ENCODE peak calls at places on chromosomes 3 and 15, in five cellular contexts. One of them, this sample, is unnamed.
A peak's percentile ranks its signal among the peaks of the same experiment; 100 is the strongest.

GRCh38 chr3:174821477-174821876 is 37.7 kb upstream of the NAALADL2 start:
- DNase-seq in tibial nerve: no peak
- DNase-seq in heart left ventricle: no peak
- DNase-seq in transverse colon: no peak
- DNase-seq in right lobe of liver: no peak
- DNase-seq in this sample: no peak

GRCh38 chr3:129352045-129352444 is 73.4 kb downstream of the HMCES start:
- DNase-seq in tibial nerve: no peak
- DNase-seq in heart left ventricle: no peak
- DNase-seq in transverse colon: no peak
- DNase-seq in right lobe of liver: no peak
- DNase-seq in this sample: no peak

GRCh38 chr15:86021281-86022264 is 58.1 kb upstream of the AGBL1 start:
- DNase-seq in tibial nerve: no peak
- DNase-seq in heart left ventricle: no peak
- DNase-seq in transverse colon: peak; percentile 37
- DNase-seq in right lobe of liver: no peak
- DNase-seq in this sample: no peak

GRCh38 chr3:150255416-150255815 is 152.7 kb upstream of the TSC22D2 start:
- DNase-seq in tibial nerve: no peak
- DNase-seq in heart left ventricle: peak; percentile 71
- DNase-seq in transverse colon: no peak
- DNase-seq in right lobe of liver: peak; percentile 83
- DNase-seq in this sample: no peak

GRCh38 chr3:112333386-112334334 is 704 bp downstream of the CD200 start:
- DNase-seq in tibial nerve: no peak
- DNase-seq in heart left ventricle: no peak
- DNase-seq in transverse colon: no peak
- DNase-seq in right lobe of liver: no peak
- DNase-seq in this sample: peak; percentile 36

GRCh38 chr15:83320831-83321230 is 36.4 kb upstream of the BNC1 start:
- DNase-seq in tibial nerve: no peak
- DNase-seq in heart left ventricle: no peak
- DNase-seq in transverse colon: no peak
- DNase-seq in right lobe of liver: no peak
- DNase-seq in this sample: no peak

GRCh38 chr3:46089237-46090011 is 62.1 kb upstream of the XCR1 start:
- DNase-seq in tibial nerve: peak; percentile 43
- DNase-seq in heart left ventricle: peak; percentile 55
- DNase-seq in transverse colon: peak; percentile 58
- DNase-seq in right lobe of liver: peak; percentile 69
- DNase-seq in this sample: no peak

GRCh38 chr15:63135804-63136203 is 14.1 kb downstream of the LACTB start:
- DNase-seq in tibial nerve: no peak
- DNase-seq in heart left ventricle: no peak
- DNase-seq in transverse colon: no peak
- DNase-seq in right lobe of liver: no peak
- DNase-seq in this sample: no peak

GRCh38 chr15:66657062-66658020 is 44.7 kb upstream of the SMAD6 start:
- DNase-seq in tibial nerve: no peak
- DNase-seq in heart left ventricle: no peak
- DNase-seq in transverse colon: no peak
- DNase-seq in right lobe of liver: no peak
- DNase-seq in this sample: no peak

DNA sequence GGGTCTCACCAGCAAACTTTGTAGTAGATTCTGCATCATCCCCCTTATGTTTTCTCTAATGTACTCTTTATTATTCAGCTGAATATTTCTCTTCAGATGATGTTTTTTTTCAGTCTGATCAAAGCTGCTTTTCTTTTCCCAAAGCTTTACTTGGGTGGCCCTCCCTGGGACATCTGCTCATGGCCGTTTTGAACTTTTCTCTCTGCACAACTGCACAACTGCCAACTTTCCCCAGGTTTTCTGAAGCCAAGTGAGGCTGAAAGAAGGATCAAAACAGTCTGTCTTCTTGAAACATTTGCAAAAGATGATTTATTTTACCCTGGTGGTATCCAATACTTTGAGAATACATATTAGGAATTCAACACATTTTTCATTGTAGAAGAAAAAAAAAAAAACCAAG is 43.0 kb downstream of the GASK1A start:
- DNase-seq in tibial nerve: no peak
- DNase-seq in heart left ventricle: peak; percentile 8
- DNase-seq in transverse colon: no peak
- DNase-seq in right lobe of liver: no peak
- DNase-seq in this sample: no peak
- H3K27me3 ChIP-seq in tibial nerve: no peaks in the 10 kb centered on the region
- H3K27me3 ChIP-seq in heart left ventricle: no peaks in the 10 kb centered on the region
- H3K27me3 ChIP-seq in transverse colon: no peaks in the 10 kb centered on the region
- H3K27me3 ChIP-seq in right lobe of liver: no peaks in the 10 kb centered on the region
- H3K27me3 ChIP-seq in this sample: no peaks in the 10 kb centered on the region

DNA sequence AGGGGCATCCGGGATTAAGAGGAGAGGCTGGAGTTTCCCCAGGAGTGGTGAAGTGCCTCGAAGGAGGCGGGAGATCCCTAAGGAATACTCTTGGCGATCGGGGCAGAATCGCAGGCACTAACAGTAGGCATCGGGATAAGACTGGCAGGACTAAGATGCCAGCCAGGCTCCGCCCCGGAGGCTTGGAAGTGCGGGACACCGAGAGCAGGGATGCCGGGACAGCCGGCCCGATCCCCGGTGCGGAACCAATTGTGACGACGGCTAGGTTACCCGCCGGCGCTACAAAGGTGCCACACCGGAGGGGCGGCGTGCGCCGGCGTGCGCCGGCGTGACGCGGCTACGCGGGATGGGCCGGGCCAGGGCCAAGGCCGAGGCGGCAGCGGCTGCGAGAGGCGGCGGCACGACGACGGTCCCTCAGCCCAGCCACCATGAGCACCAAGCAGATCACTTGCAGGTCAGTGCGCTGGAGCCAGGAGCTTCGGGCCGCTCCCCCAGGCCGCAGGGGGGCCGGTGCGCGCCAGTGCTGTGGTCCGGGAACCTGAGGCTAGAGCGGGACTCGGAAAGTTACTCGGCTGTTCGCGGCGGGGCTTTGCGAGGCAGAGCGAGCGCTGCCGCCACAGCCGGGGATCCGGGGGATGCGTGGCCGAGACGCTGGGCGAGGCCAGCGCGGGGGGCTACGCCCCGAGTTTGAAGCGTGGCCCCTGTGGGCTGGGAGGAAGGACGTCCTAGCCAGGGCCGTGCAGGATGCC is at the start of gene MKRN2:
- DNase-seq in tibial nerve: peak; percentile 73
- DNase-seq in heart left ventricle: peak; percentile 89
- DNase-seq in transverse colon: peak; percentile 91
- DNase-seq in right lobe of liver: peak; percentile 91
- DNase-seq in this sample: peak; percentile 75
- TF ChIP-seq POLR2A in tibial nerve: peak; percentile 98
- TF ChIP-seq POLR2A in heart left ventricle: peak; percentile 87
- TF ChIP-seq POLR2A in transverse colon: peak; percentile 96
- TF ChIP-seq POLR2A in right lobe of liver: peak; percentile 97
- TF ChIP-seq POLR2A in this sample: peak; percentile 92

DNA sequence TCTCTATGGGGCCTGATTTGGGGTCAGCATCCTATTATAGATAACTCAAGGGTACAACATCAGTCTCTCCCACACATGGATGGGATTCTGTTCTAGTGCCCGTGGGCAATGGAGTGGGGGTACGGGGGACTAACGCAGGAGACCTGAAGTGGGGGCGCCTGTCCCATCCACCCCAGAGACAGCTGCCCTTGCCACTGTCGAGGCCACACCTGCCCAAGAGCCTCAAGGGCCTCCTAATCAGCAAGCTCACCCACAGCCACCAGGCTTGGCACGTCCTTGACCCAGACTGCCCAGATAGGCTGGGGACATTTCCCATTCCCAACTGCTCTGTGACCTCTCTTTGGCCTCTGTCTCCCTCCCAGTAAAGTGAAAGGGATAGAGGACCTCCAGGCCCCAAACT is 8.5 kb upstream of the ISLR2 start:
- DNase-seq in tibial nerve: no peak
- DNase-seq in heart left ventricle: no peak
- DNase-seq in transverse colon: no peak
- DNase-seq in right lobe of liver: no peak
- DNase-seq in this sample: no peak
- H3K27me3 ChIP-seq in tibial nerve: peaks cover 52% of the 10 kb centered on the region
- H3K27me3 ChIP-seq in heart left ventricle: peaks cover 4% of the 10 kb centered on the region
- H3K27me3 ChIP-seq in transverse colon: peaks cover 44% of the 10 kb centered on the region
- H3K27me3 ChIP-seq in right lobe of liver: no peaks in the 10 kb centered on the region
- H3K27me3 ChIP-seq in this sample: no peaks in the 10 kb centered on the region

GRCh38 chr3:140541975-140542653 is 135.8 kb upstream of the TRIM42 start:
- DNase-seq in tibial nerve: no peak
- DNase-seq in heart left ventricle: no peak
- DNase-seq in transverse colon: no peak
- DNase-seq in right lobe of liver: no peak
- DNase-seq in this sample: no peak

GRCh38 chr3:140546649-140547048 is 131.2 kb upstream of the TRIM42 start:
- DNase-seq in tibial nerve: no peak
- DNase-seq in heart left ventricle: no peak
- DNase-seq in transverse colon: no peak
- DNase-seq in right lobe of liver: no peak
- DNase-seq in this sample: no peak

GRCh38 chr3:140540262-140540661 is 137.6 kb upstream of the TRIM42 start:
- DNase-seq in tibial nerve: no peak
- DNase-seq in heart left ventricle: no peak
- DNase-seq in transverse colon: no peak
- DNase-seq in right lobe of liver: no peak
- DNase-seq in this sample: no peak

GRCh38 chr3:140545756-140546155 is 132.1 kb upstream of the TRIM42 start:
- DNase-seq in tibial nerve: no peak
- DNase-seq in heart left ventricle: no peak
- DNase-seq in transverse colon: no peak
- DNase-seq in right lobe of liver: no peak
- DNase-seq in this sample: no peak

GRCh38 chr3:140545197-140545596 is 132.7 kb upstream of the TRIM42 start:
- DNase-seq in tibial nerve: no peak
- DNase-seq in heart left ventricle: no peak
- DNase-seq in transverse colon: no peak
- DNase-seq in right lobe of liver: no peak
- DNase-seq in this sample: no peak
- TF ChIP-seq POLR2A in tibial nerve: no peak
- TF ChIP-seq POLR2A in heart left ventricle: no peak
- TF ChIP-seq POLR2A in transverse colon: no peak
- TF ChIP-seq POLR2A in right lobe of liver: no peak
- TF ChIP-seq POLR2A in this sample: no peak

GRCh38 chr15:89404023-89404422 is 69.4 kb upstream of the POLG start:
- DNase-seq in tibial nerve: no peak
- DNase-seq in heart left ventricle: no peak
- DNase-seq in transverse colon: no peak
- DNase-seq in right lobe of liver: no peak
- DNase-seq in this sample: no peak

GRCh38 chr15:89409184-89409992 is 74.8 kb upstream of the POLG start:
- DNase-seq in tibial nerve: no peak
- DNase-seq in heart left ventricle: no peak
- DNase-seq in transverse colon: no peak
- DNase-seq in right lobe of liver: no peak
- DNase-seq in this sample: no peak

GRCh38 chr15:89408512-89409183 is 74.0 kb upstream of the POLG start:
- DNase-seq in tibial nerve: no peak
- DNase-seq in heart left ventricle: no peak
- DNase-seq in transverse colon: no peak
- DNase-seq in right lobe of liver: no peak
- DNase-seq in this sample: no peak

GRCh38 chr15:89406756-89407650 is 72.4 kb upstream of the POLG start:
- DNase-seq in tibial nerve: no peak
- DNase-seq in heart left ventricle: no peak
- DNase-seq in transverse colon: no peak
- DNase-seq in right lobe of liver: no peak
- DNase-seq in this sample: no peak

DNA sequence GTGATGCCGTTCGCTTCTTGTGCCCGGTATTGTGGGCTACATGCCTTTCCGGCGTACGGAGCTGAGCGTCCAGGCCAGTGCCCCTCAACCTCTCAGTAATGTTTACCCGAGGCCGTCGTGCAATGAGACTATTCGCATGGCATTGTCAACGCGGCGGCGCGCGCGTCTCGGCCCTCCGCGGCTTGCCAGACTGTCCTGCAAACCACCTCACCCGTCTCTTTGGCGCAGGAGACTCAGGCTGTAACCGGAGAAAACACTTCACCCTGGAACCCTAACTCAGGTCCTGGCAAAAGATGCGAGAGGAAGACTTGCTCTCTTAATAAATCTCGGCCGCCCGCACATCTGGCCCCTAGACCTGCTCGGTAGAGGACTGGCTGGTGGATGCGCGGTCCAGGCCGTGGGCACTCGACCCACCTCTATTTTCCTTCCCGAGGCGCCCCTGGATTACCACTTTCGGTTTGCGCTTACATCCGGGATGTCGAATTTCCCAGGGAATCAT is 71.6 kb upstream of the POLG start:
- DNase-seq in tibial nerve: no peak
- DNase-seq in heart left ventricle: no peak
- DNase-seq in transverse colon: no peak
- DNase-seq in right lobe of liver: no peak
- DNase-seq in this sample: no peak
- H3K27me3 ChIP-seq in tibial nerve: peaks cover 100% of the 10 kb centered on the region
- H3K27me3 ChIP-seq in heart left ventricle: peaks cover 55% of the 10 kb centered on the region
- H3K27me3 ChIP-seq in transverse colon: peaks cover 100% of the 10 kb centered on the region
- H3K27me3 ChIP-seq in right lobe of liver: peaks cover 6% of the 10 kb centered on the region
- H3K27me3 ChIP-seq in this sample: peaks cover 3% of the 10 kb centered on the region

GRCh38 chr3:104396974-104397669 is 969.6 kb upstream of the ALCAM start:
- DNase-seq in tibial nerve: no peak
- DNase-seq in heart left ventricle: no peak
- DNase-seq in transverse colon: no peak
- DNase-seq in right lobe of liver: no peak
- DNase-seq in this sample: no peak
- TF ChIP-seq POLR2A in tibial nerve: no peak
- TF ChIP-seq POLR2A in heart left ventricle: no peak
- TF ChIP-seq POLR2A in transverse colon: no peak
- TF ChIP-seq POLR2A in right lobe of liver: no peak
- TF ChIP-seq POLR2A in this sample: no peak

This sample was measured in uterus.